ENCODE peak calls at places on chromosomes 4 and X, in seven cellular contexts. X is HL-60, W is adrenal gland, G is left ventricle myocardium inferior, Y is brain microvascular endothelial cell, E is upper lobe of left lung, I is fibroblast of lung. U is an unnamed sample. For H3K27me3, the result is how much of the 10 kb centered on the place peaks cover.

GRCh38 chrX:9312922-9313867 is 151.7 kb upstream of the TBL1X start:
- DNase-seq in X (peak), W (peak), G (peak), Y (no peak), E (peak), I (no peak), U (peak)

GRCh38 chr4:78720151-78720726 is 55.9 kb upstream of the BMP2K start:
- DNase-seq in X (no peak), W (peak), G (no peak), Y (no peak), E (no peak), I (no peak), U (no peak)

GRCh38 chrX:64394059-64394873 is 986 bp downstream of the MTMR8 start:
- DNase-seq in X (no peak), W (no peak), G (no peak), Y (no peak), E (no peak), I (no peak), U (no peak)

GRCh38 chr4:127776620-127777019 is 5.5 kb upstream of the HSPA4L start:
- DNase-seq in X (no peak), W (no peak), G (no peak), Y (no peak), E (no peak), I (no peak), U (no peak)

GRCh38 chrX:153411255-153411987 is at the start of gene ZFP92:
- DNase-seq in X (peak), W (no peak), G (peak), Y (no peak), E (peak), I (no peak), U (peak)

GRCh38 chrX:103864886-103865534 is 33.0 kb upstream of the RAB9B start:
- DNase-seq in X (no peak), W (no peak), G (no peak), Y (no peak), E (no peak), I (peak), U (no peak)

GRCh38 chrX:2320580-2321327 is 180.0 kb downstream of the DHRSX start:
- DNase-seq in X (peak), W (peak), G (peak), Y (no peak), E (peak), I (peak), U (no peak)

GRCh38 chr4:93791570-93792195 is 36.9 kb upstream of the ATOH1 start:
- DNase-seq in X (peak), W (peak), G (no peak), Y (peak), E (peak), I (peak), U (no peak)

GRCh38 chrX:17497193-17497592 is 122.2 kb downstream of the NHS start:
- DNase-seq in X (no peak), W (no peak), G (no peak), Y (no peak), E (no peak), I (peak), U (no peak)

GRCh38 chr4:146051724-146052396 is 113.2 kb upstream of the ZNF827 start:
- DNase-seq in X (no peak), W (no peak), G (no peak), Y (peak), E (no peak), I (peak), U (no peak)

GRCh38 chr4:165524532-165525190 is 145.9 kb downstream of the CPE start:
- DNase-seq in X (no peak), W (no peak), G (no peak), Y (no peak), E (no peak), I (peak), U (no peak)

GRCh38 chr4:89134775-89135319 is 23.5 kb downstream of the TIGD2 start:
- DNase-seq in X (no peak), W (no peak), G (no peak), Y (peak), E (no peak), I (peak), U (no peak)

GRCh38 chrX:41337140-41337539 is 3.2 kb downstream of the DDX3X start:
- DNase-seq in X (no peak), W (no peak), G (no peak), Y (no peak), E (no peak), I (no peak), U (no peak)

GRCh38 chrX:312621-313331 is 5.8 kb downstream of the GTPBP6 start:
- DNase-seq in X (no peak), W (no peak), G (peak), Y (no peak), E (no peak), I (no peak), U (no peak)

GRCh38 chrX:40261955-40262596 is 164.3 kb upstream of the BCOR start:
- DNase-seq in X (no peak), W (peak), G (no peak), Y (peak), E (peak), I (no peak), U (no peak)

GRCh38 chr4:73676881-73677323 is 56.7 kb upstream of the RASSF6 start:
- DNase-seq in X (no peak), W (peak), G (no peak), Y (no peak), E (no peak), I (peak), U (no peak)

GRCh38 chrX:19846995-19847790 is 40.2 kb downstream of the SH3KBP1 start:
- DNase-seq in X (peak), W (peak), G (peak), Y (peak), E (peak), I (peak), U (no peak)

GRCh38 chr4:182425302-182425701 is 182.1 kb downstream of the TENM3 start:
- DNase-seq in X (no peak), W (no peak), G (no peak), Y (no peak), E (no peak), I (no peak), U (no peak)

GRCh38 chrX:66638591-66639500 is at the start of gene EDA2R:
- DNase-seq in X (no peak), W (peak), G (no peak), Y (peak), E (peak), I (peak), U (no peak)

GRCh38 chr4:106287353-106287969 is 28.5 kb downstream of the TBCK start:
- DNase-seq in X (peak), W (no peak), G (no peak), Y (peak), E (no peak), I (peak), U (no peak)

GRCh38 chr4:118849867-118850812 is 14.2 kb upstream of the SEC24D start:
- DNase-seq in X (no peak), W (no peak), G (no peak), Y (no peak), E (no peak), I (no peak), U (peak)

GRCh38 chrX:53445977-53446376 is 11.8 kb upstream of the HSD17B10 start:
- DNase-seq in X (peak), W (peak), G (no peak), Y (peak), E (peak), I (peak), U (peak)

GRCh38 chr4:69936566-69936965 is 5.7 kb downstream of the CSN1S1 start:
- DNase-seq in X (no peak), W (no peak), G (no peak), Y (no peak), E (no peak), I (peak), U (no peak)

GRCh38 chrX:56503941-56504673 is 59.3 kb upstream of the UBQLN2 start:
- DNase-seq in X (no peak), W (no peak), G (no peak), Y (no peak), E (no peak), I (no peak), U (no peak)

GRCh38 chrX:20432048-20432447 is 165.3 kb upstream of the RPS6KA3 start:
- DNase-seq in X (no peak), W (no peak), G (no peak), Y (peak), E (no peak), I (peak), U (no peak)

GRCh38 chrX:40156472-40157227 is 58.9 kb upstream of the BCOR start:
- DNase-seq in X (no peak), W (no peak), G (no peak), Y (no peak), E (no peak), I (no peak), U (no peak)

GRCh38 chr4:126737899-126738526 is 894.7 kb upstream of the INTU start:
- DNase-seq in X (no peak), W (no peak), G (no peak), Y (no peak), E (no peak), I (no peak), U (no peak)

DNA sequence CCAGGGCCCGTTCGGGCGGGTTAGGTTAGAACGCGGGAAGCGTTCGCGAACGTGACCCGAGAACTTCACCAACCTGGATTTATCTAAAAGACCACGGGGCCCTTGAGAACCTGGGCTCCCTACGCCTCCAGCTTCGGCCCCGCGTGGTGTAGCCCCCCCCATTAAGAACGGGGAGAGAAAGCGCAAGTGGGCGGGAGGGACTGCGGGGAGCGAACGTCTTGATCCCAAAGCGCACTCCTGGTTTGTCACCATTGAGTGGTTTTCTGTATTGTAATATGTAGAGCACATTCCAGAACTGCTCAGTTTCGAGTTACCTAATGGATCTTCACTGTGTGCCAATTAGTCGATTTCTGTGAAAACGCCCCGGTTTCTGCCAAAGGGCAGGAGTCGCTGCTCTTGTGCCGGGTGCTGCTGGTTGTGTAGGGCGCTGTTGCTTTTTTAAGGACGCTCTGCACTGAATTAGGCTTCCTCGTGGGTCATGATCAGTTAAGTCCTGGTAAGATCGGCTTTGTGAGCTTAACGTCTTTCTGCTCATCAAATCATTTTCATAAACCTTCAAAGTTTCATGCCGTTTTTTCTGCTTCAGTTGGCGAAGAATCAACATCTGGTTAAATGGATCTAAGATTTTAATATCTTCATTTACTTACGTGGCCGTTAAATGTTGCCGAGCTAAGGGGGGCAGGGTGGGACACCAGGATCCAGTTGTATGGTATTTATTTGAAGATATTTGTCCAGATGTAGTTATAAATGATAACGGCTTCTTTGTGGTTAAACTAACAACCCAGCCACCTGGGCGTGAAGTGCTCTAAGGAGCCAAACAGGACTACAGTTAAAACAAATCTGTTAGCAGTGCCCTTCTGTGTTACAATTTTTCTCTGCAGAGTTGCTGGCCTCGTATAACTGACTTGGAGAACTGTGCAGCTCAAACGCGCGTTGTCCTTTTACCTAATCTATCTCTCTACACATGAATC is 808 bp downstream of the MND1 start:
- DNase-seq in X (peak), W (peak), G (no peak), Y (peak), E (peak), I (peak), U (peak)
- TF ChIP-seq CTCF in X (no peak), W (no peak), G (no peak), Y (peak), E (no peak), I (no peak), U (no peak)

GRCh38 chrX:21524008-21524407 is 134.1 kb downstream of the KLHL34 start:
- DNase-seq in X (no peak), W (no peak), G (no peak), Y (no peak), E (no peak), I (no peak), U (no peak)

GRCh38 chrX:21529771-21530170 is 128.4 kb downstream of the KLHL34 start:
- DNase-seq in X (no peak), W (no peak), G (no peak), Y (peak), E (no peak), I (peak), U (no peak)

GRCh38 chrX:21528076-21528475 is 130.1 kb downstream of the KLHL34 start:
- DNase-seq in X (no peak), W (no peak), G (no peak), Y (no peak), E (no peak), I (peak), U (no peak)
- H3K27ac ChIP-seq in X (no peak), W (no peak), G (no peak), Y (no peak), E (no peak), I (peak), U (no peak)

GRCh38 chr4:37652747-37653527 is 33.2 kb downstream of the RELL1 start:
- DNase-seq in X (no peak), W (no peak), G (no peak), Y (no peak), E (no peak), I (no peak), U (no peak)
- H3K27me3 ChIP-seq in X (under half), W (under half), G (under half), Y (under half), E (under half), I (under half), U (under half)

GRCh38 chr4:139015948-139016451 is 419 bp downstream of the NOCT start:
- DNase-seq in X (peak), W (peak), G (peak), Y (no peak), E (peak), I (peak), U (peak)
- TF ChIP-seq CTCF in X (no peak), W (no peak), G (no peak), Y (no peak), E (no peak), I (no peak), U (no peak)

GRCh38 chr4:61921890-61922289 is 721.8 kb downstream of the ADGRL3 start:
- DNase-seq in X (no peak), W (no peak), G (no peak), Y (no peak), E (no peak), I (no peak), U (no peak)
- H3K27ac ChIP-seq in X (no peak), W (no peak), G (no peak), Y (no peak), E (no peak), I (no peak), U (no peak)

GRCh38 chr4:7917669-7918068 is 22.0 kb downstream of the AFAP1 start:
- DNase-seq in X (no peak), W (no peak), G (no peak), Y (no peak), E (no peak), I (no peak), U (no peak)
- H3K27me3 ChIP-seq in X (under half), W (under half), G (under half), Y (under half), E (under half), I (under half), U (under half)

GRCh38 chr4:3572363-3572762 is 40.1 kb upstream of the LRPAP1 start:
- DNase-seq in X (no peak), W (no peak), G (no peak), Y (no peak), E (no peak), I (no peak), U (no peak)
- TF ChIP-seq CTCF in X (no peak), W (no peak), G (no peak), Y (no peak), E (no peak), I (no peak), U (no peak)

GRCh38 chr4:107863416-107863815 is 38.7 kb downstream of the SGMS2 start:
- DNase-seq in X (no peak), W (no peak), G (no peak), Y (peak), E (no peak), I (peak), U (no peak)

GRCh38 chr4:107866726-107867125 is 42.0 kb downstream of the SGMS2 start:
- DNase-seq in X (no peak), W (no peak), G (no peak), Y (no peak), E (no peak), I (no peak), U (no peak)

GRCh38 chr4:107858158-107858742 is 33.5 kb downstream of the SGMS2 start:
- DNase-seq in X (no peak), W (no peak), G (no peak), Y (no peak), E (no peak), I (no peak), U (no peak)

GRCh38 chr4:107863850-107864371 is 39.2 kb downstream of the SGMS2 start:
- DNase-seq in X (no peak), W (no peak), G (peak), Y (peak), E (no peak), I (peak), U (no peak)

DNA sequence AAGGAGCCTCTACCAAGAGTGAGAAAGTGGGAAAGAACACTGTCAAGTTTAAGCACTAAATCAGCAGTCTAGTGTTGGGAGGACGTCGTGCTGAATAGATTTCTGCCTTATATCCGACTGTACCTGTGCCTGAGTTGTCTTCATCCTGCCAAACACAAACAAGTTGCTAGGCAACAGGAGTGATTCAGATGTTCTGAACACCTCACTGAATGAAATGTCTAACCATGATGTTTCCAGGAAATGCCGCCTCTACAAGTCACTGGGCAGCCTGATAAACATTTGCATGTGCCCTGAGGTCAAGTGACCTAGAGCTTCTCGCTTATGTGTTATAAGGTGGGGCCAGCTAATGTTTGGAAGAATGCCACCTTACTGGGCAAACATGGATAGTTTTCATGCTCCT is 37.9 kb downstream of the SGMS2 start:
- DNase-seq in X (no peak), W (no peak), G (no peak), Y (peak), E (peak), I (peak), U (no peak)
- H3K27ac ChIP-seq in X (no peak), W (no peak), G (peak), Y (peak), E (no peak), I (no peak), U (no peak)